ENCODE peak calls at places on chromosome 16, in five cellular contexts. C is left ventricle myocardium inferior; N is CD4-positive, alpha-beta memory T cell; E is tibial nerve; U is ovary. K is an unnamed sample.

GRCh38 chr16:87956169-87956770 is 5.0 kb downstream of the BANP start:
- DNase-seq in C (peak; percentile 50), N (peak; percentile 95), E (no peak), U (no peak), K (peak; percentile 53)

GRCh38 chr16:57444711-57445110 is 2.5 kb downstream of the CIAPIN1 start:
- DNase-seq in E (no peak), N (no peak), U (no peak), C (no peak), K (no peak)

GRCh38 chr16:89562939-89563338 is 2.5 kb downstream of the RPL13 start:
- DNase-seq in N (no peak), U (no peak), E (no peak), C (no peak), K (no peak)

GRCh38 chr16:86093801-86094750 is 195.1 kb downstream of the IRF8 start:
- DNase-seq in C (no peak), N (no peak), E (no peak), U (no peak), K (no peak)

GRCh38 chr16:7405166-7405565 is 72.5 kb downstream of the RBFOX1 start:
- DNase-seq in E (no peak), N (no peak), U (peak; percentile 47), C (peak; percentile 64), K (no peak)

GRCh38 chr16:68744744-68745280 is 7.7 kb downstream of the CDH1 start:
- DNase-seq in N (no peak), U (no peak), E (no peak), C (no peak), K (no peak)

GRCh38 chr16:10838611-10839270 is 20.1 kb upstream of the TVP23A start:
- DNase-seq in C (no peak), E (no peak), U (no peak), N (no peak), K (no peak)

GRCh38 chr16:349211-349610 is 3.3 kb downstream of the AXIN1 start:
- DNase-seq in E (no peak), N (no peak), U (no peak), C (no peak), K (no peak)

GRCh38 chr16:86051376-86052114 is 152.6 kb downstream of the IRF8 start:
- DNase-seq in E (no peak), U (no peak), C (no peak), N (no peak), K (peak; percentile 8)

GRCh38 chr16:62036101-62036806 is at the start of gene CDH8:
- DNase-seq in N (no peak), E (no peak), C (no peak), U (peak; percentile 38), K (no peak)

GRCh38 chr16:51391798-51392511 is 240.9 kb upstream of the SALL1 start:
- DNase-seq in U (no peak), N (no peak), E (no peak), C (no peak), K (no peak)

GRCh38 chr16:56697456-56698155 is 15.3 kb downstream of the MT1X start:
- DNase-seq in N (no peak), E (no peak), U (no peak), C (no peak), K (no peak)

GRCh38 chr16:5768445-5768844 is 670.9 kb upstream of the EEF2KMT start:
- DNase-seq in E (no peak), U (no peak), N (no peak), C (no peak), K (no peak)

GRCh38 chr16:10729649-10730048 is 14.0 kb upstream of the NUBP1 start:
- DNase-seq in N (no peak), C (no peak), U (no peak), E (no peak), K (no peak)

GRCh38 chr16:88945473-88945872 is 31.5 kb downstream of the CBFA2T3 start:
- DNase-seq in E (no peak), C (no peak), N (no peak), U (no peak), K (no peak)

GRCh38 chr16:66551788-66552287 is 538 bp upstream of the CKLF start:
- DNase-seq in E (no peak), N (no peak), U (no peak), C (no peak), K (no peak)

GRCh38 chr16:89422905-89423630 is 67.3 kb downstream of the ANKRD11 start:
- DNase-seq in E (no peak), N (peak; percentile 76), C (no peak), U (no peak), K (peak; percentile 42)

GRCh38 chr16:86079185-86079885 is 180.4 kb downstream of the IRF8 start:
- DNase-seq in E (no peak), U (no peak), N (no peak), C (no peak), K (no peak)

GRCh38 chr16:86231321-86231995 is 278.9 kb upstream of the FOXF1 start:
- DNase-seq in E (no peak), C (no peak), N (no peak), U (no peak), K (no peak)

GRCh38 chr16:69872888-69873287 is 78.2 kb upstream of the CLEC18A start:
- DNase-seq in C (no peak), N (no peak), E (no peak), U (no peak), K (no peak)

GRCh38 chr16:57997176-57997527 is 3.3 kb downstream of the ZNF319 start:
- DNase-seq in N (no peak), C (no peak), E (no peak), U (no peak), K (no peak)

GRCh38 chr16:4909825-4910224 is 27.1 kb downstream of the PPL start:
- DNase-seq in E (no peak), N (no peak), U (no peak), C (no peak), K (no peak)

GRCh38 chr16:31067342-31067741 is 6.7 kb downstream of the ZNF668 start:
- DNase-seq in C (no peak), E (no peak), U (no peak), N (no peak), K (no peak)

GRCh38 chr16:63289834-63290460 is 1253.7 kb upstream of the CDH8 start:
- DNase-seq in C (no peak), N (no peak), U (no peak), E (no peak), K (no peak)

GRCh38 chr16:915546-915945 is 55.2 kb downstream of the LMF1 start:
- DNase-seq in C (no peak), U (no peak), E (no peak), N (no peak), K (no peak)

GRCh38 chr16:86733526-86734254 is 155.3 kb downstream of the FOXL1 start:
- DNase-seq in E (no peak), N (no peak), U (no peak), C (no peak), K (no peak)

GRCh38 chr16:86297391-86297790 is 212.9 kb upstream of the FOXF1 start:
- DNase-seq in E (no peak), U (no peak), C (no peak), N (no peak), K (no peak)

GRCh38 chr16:55492756-55493380 is 13.9 kb downstream of the MMP2 start:
- DNase-seq in U (no peak), E (peak; percentile 20), N (no peak), C (no peak), K (no peak)
- H3K4me1 ChIP-seq in U (no peaks in the 10 kb centered on the region), E (no peaks in the 10 kb centered on the region), N (no peaks in the 10 kb centered on the region), C (peaks cover 32% of the 10 kb centered on the region), K (no peaks in the 10 kb centered on the region)

GRCh38 chr16:35730251-35730650 is 2270.8 kb downstream of the TP53TG3F start:
- DNase-seq in C (no peak), N (no peak), E (no peak), U (no peak), K (no peak)

GRCh38 chr16:35725949-35726348 is 2266.5 kb downstream of the TP53TG3F start:
- DNase-seq in U (no peak), E (no peak), C (no peak), N (no peak), K (no peak)

GRCh38 chr16:35724551-35724950 is 2265.1 kb downstream of the TP53TG3F start:
- DNase-seq in E (no peak), C (no peak), U (no peak), N (no peak), K (no peak)
- H3K9me3 ChIP-seq in E (peaks cover 4% of the 10 kb centered on the region), C (peaks cover 25% of the 10 kb centered on the region), U (no peaks in the 10 kb centered on the region), N (peaks cover 24% of the 10 kb centered on the region), K (peaks cover 9% of the 10 kb centered on the region)

GRCh38 chr16:81816793-81817210 is 37.7 kb downstream of the PLCG2 start:
- DNase-seq in N (no peak), U (no peak), E (no peak), C (no peak), K (no peak)

GRCh38 chr16:81816351-81816750 is 37.3 kb downstream of the PLCG2 start:
- DNase-seq in E (no peak), U (no peak), C (no peak), N (no peak), K (no peak)

GRCh38 chr16:81817296-81817695 is 38.2 kb downstream of the PLCG2 start:
- DNase-seq in U (no peak), E (no peak), C (no peak), N (no peak), K (no peak)

GRCh38 chr16:81818514-81819304 is 39.6 kb downstream of the PLCG2 start:
- DNase-seq in U (no peak), C (no peak), N (no peak), E (no peak), K (no peak)

DNA sequence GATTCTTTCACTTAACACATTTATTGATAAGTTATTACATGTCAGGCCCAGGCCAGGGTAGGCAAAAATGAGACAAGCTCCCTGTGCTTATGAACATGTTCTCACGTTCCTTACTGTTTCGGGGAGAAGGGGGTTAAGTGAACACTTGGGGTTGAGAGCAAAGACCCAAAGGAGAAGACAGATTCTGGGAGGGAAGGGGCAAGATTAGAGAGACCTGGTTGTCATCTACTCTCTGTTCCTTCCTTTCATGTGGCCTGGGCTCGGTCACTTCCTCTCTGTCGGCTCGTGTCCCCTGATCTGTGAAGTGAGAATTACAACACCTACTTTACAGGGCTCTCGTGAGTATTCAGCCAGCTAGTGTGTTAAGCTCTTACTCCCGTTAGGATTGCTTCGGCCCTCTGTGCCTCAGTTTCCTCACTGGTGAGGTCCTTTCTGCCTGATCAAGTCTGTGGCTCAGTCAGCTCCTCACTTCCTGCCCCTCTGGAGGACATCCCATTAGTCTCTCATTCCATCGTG is 38.8 kb downstream of the PLCG2 start:
- DNase-seq in N (no peak), E (no peak), U (no peak), C (no peak), K (no peak)
- H3K4me1 ChIP-seq in N (no peaks in the 10 kb centered on the region), E (peaks cover 16% of the 10 kb centered on the region), U (no peaks in the 10 kb centered on the region), C (no peaks in the 10 kb centered on the region), K (peaks cover 9% of the 10 kb centered on the region)

GRCh38 chr16:64829678-64830077 is 292.2 kb downstream of the CDH11 start:
- DNase-seq in C (no peak), N (no peak), U (no peak), E (no peak), K (no peak)

GRCh38 chr16:64830653-64831052 is 291.2 kb downstream of the CDH11 start:
- DNase-seq in C (no peak), N (no peak), E (no peak), U (no peak), K (no peak)

GRCh38 chr16:64823676-64824075 is 298.2 kb downstream of the CDH11 start:
- DNase-seq in C (no peak), N (no peak), E (no peak), U (no peak), K (no peak)

DNA sequence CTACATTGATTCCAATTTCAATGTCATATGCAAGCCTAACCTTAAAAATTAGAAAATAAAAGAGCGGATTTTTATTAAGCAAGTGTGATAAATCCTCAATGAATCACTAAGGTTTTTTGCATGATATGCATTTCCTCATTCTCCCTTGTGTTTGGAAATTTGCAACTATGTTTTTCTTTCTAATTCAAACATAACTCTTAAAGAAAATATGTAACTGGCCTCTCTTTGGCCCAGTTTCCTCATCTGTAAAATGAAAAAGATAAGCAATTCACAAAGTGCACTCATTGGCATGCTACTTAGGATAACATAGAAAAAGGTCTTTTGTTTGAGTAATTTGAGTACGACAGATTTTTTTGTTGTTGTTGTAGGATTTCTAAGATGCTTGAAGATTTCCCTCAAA is 295.5 kb downstream of the CDH11 start:
- DNase-seq in U (no peak), N (no peak), C (no peak), E (no peak), K (no peak)
- H3K9me3 ChIP-seq in U (no peaks in the 10 kb centered on the region), N (no peaks in the 10 kb centered on the region), C (peaks cover 7% of the 10 kb centered on the region), E (no peaks in the 10 kb centered on the region), K (peaks cover 6% of the 10 kb centered on the region)